ENCODE peak calls at places on chromosomes 5 and 9, in five cellular contexts. S is fibroblast of mammary gland, X is Ammon's horn, Z is GM03348, F is NCI-H2107. C is an unnamed sample.

GRCh38 chr9:37246825-37247224 is 126.5 kb downstream of the ZCCHC7 start:
- DNase-seq in X (no peak), S (no peak), F (no peak), Z (no peak), C (no peak)

GRCh38 chr9:20357207-20357503 is 265.1 kb downstream of the MLLT3 start:
- DNase-seq in Z (no peak), S (no peak), X (no peak), F (no peak), C (no peak)

GRCh38 chr9:131475111-131475955 is 27.4 kb upstream of the POMT1 start:
- DNase-seq in Z (no peak), X (no peak), F (no peak), S (no peak), C (no peak)

GRCh38 chr9:127943746-127944145 is 6.1 kb upstream of the DPM2 start:
- DNase-seq in S (peak), Z (peak), X (peak), F (peak), C (no peak)

GRCh38 chr9:132099741-132100407 is 20.2 kb upstream of the MED27 start:
- DNase-seq in Z (no peak), F (no peak), S (peak), X (no peak), C (peak)

GRCh38 chr5:108430931-108431608 is 49.2 kb upstream of the FBXL17 start:
- DNase-seq in X (no peak), F (no peak), Z (no peak), S (peak), C (no peak)

GRCh38 chr9:7273575-7273974 is 515.8 kb downstream of the KDM4C start:
- DNase-seq in S (peak), X (peak), F (no peak), Z (peak), C (no peak)

GRCh38 chr9:80382523-80382922 is 810.8 kb downstream of the TLE4 start:
- DNase-seq in X (no peak), S (no peak), F (no peak), Z (no peak), C (no peak)

GRCh38 chr5:66477591-66477990 is 118.6 kb upstream of the MAST4 start:
- DNase-seq in F (no peak), Z (no peak), S (no peak), X (no peak), C (no peak)

GRCh38 chr9:134910146-134910545 is 7.6 kb downstream of the FCN1 start:
- DNase-seq in F (no peak), Z (no peak), S (no peak), X (no peak), C (no peak)

GRCh38 chr5:120545951-120546350 is 81.9 kb downstream of the PRR16 start:
- DNase-seq in Z (no peak), X (no peak), S (peak), F (no peak), C (no peak)

GRCh38 chr9:22052376-22052945 is 43.4 kb upstream of the CDKN2B start:
- DNase-seq in S (peak), X (peak), F (peak), Z (peak), C (peak)

GRCh38 chr5:14753292-14753691 is 88.8 kb downstream of the OTULIN start:
- DNase-seq in F (no peak), Z (no peak), X (no peak), S (no peak), C (no peak)

GRCh38 chr9:124286292-124286931 is 28.7 kb downstream of the NEK6 start:
- DNase-seq in X (no peak), F (no peak), Z (peak), S (peak), C (peak)

GRCh38 chr5:117165068-117165467 is 590.4 kb upstream of the SEMA6A start:
- DNase-seq in X (peak), F (no peak), Z (no peak), S (no peak), C (no peak)

GRCh38 chr5:40446910-40447309 is 232.8 kb upstream of the PTGER4 start:
- DNase-seq in Z (peak), F (no peak), X (no peak), S (peak), C (peak)

GRCh38 chr5:36878421-36879088 is 2.0 kb downstream of the NIPBL start:
- DNase-seq in S (peak), F (no peak), Z (peak), X (peak), C (no peak)

GRCh38 chr5:172771439-172772111 is 580 bp upstream of the DUSP1 start:
- DNase-seq in S (no peak), F (no peak), X (no peak), Z (no peak), C (no peak)

GRCh38 chr5:31663519-31663918 is 24.6 kb downstream of the PDZD2 start:
- DNase-seq in X (no peak), F (no peak), Z (peak), S (peak), C (no peak)

GRCh38 chr9:132591751-132592314 is 9.4 kb downstream of the BARHL1 start:
- DNase-seq in F (no peak), S (no peak), Z (no peak), X (no peak), C (no peak)

GRCh38 chr9:14843163-14843562 is 67.1 kb downstream of the FREM1 start:
- DNase-seq in Z (no peak), F (no peak), S (no peak), X (no peak), C (no peak)

GRCh38 chr5:111478266-111478665 is 34.1 kb downstream of the STARD4 start:
- DNase-seq in F (no peak), X (no peak), Z (peak), S (peak), C (no peak)

GRCh38 chr5:55903121-55903701 is 52.1 kb downstream of the IL31RA start:
- DNase-seq in F (no peak), Z (no peak), S (peak), X (no peak), C (no peak)

GRCh38 chr9:128216781-128217553 is 13.8 kb downstream of the DNM1 start:
- DNase-seq in S (no peak), Z (peak), F (no peak), X (no peak), C (no peak)

C was measured in retinal pigment epithelial cell.